ENCODE peak calls at places on chromosome 4, in four cellular contexts. V is mammary epithelial cell, O is PC-3, E is GM23338. C is an unnamed sample.

GRCh38 chr4:147139455-147140198 is 194.0 kb upstream of the TTC29 start:
- DNase-seq in V (no peak), O (no peak), E (no peak), C (no peak)

GRCh38 chr4:70902577-70903281 is 560 bp downstream of the MOB1B start:
- DNase-seq in V (no peak), O (peak; percentile 27), E (peak; percentile 57), C (no peak)

GRCh38 chr4:10013722-10014121 is 7.6 kb downstream of the SLC2A9 start:
- DNase-seq in V (peak; percentile 43), O (peak; percentile 64), E (peak; percentile 87), C (no peak)

GRCh38 chr4:120353235-120353634 is 286.6 kb upstream of the MAD2L1 start:
- DNase-seq in V (no peak), O (no peak), E (no peak), C (no peak)

GRCh38 chr4:23890369-23891063 is 669 bp upstream of the PPARGC1A start:
- DNase-seq in V (no peak), O (no peak), E (peak; percentile 19), C (no peak)

GRCh38 chr4:47218631-47219030 is 187.3 kb downstream of the GABRB1 start:
- DNase-seq in V (no peak), O (no peak), E (no peak), C (no peak)

GRCh38 chr4:48342559-48342878 is 1.2 kb downstream of the SLAIN2 start:
- DNase-seq in V (no peak), O (no peak), E (no peak), C (no peak)

GRCh38 chr4:41160010-41160789 is 54.1 kb downstream of the APBB2 start:
- DNase-seq in V (peak; percentile 97), O (peak; percentile 89), E (no peak), C (peak; percentile 87)

GRCh38 chr4:15653864-15654391 is 1.2 kb downstream of the FBXL5 start:
- DNase-seq in V (peak; percentile 66), O (peak; percentile 32), E (peak; percentile 50), C (no peak)

GRCh38 chr4:126888968-126889367 is 743.8 kb upstream of the INTU start:
- DNase-seq in V (peak; percentile 26), O (peak; percentile 20), E (no peak), C (no peak)

GRCh38 chr4:145278341-145279121 is 98.1 kb upstream of the OTUD4 start:
- DNase-seq in V (peak; percentile 12), O (peak; percentile 60), E (no peak), C (no peak)

GRCh38 chr4:26084414-26084813 is 170.4 kb downstream of the SMIM20 start:
- DNase-seq in V (no peak), O (no peak), E (peak; percentile 17), C (no peak)

GRCh38 chr4:20629180-20630115 is 70.8 kb upstream of the PACRGL start:
- DNase-seq in V (no peak), O (no peak), E (no peak), C (no peak)

GRCh38 chr4:81499840-81500239 is 28.1 kb upstream of the RASGEF1B start:
- DNase-seq in V (no peak), O (no peak), E (no peak), C (no peak)

GRCh38 chr4:7947927-7948326 is 8.3 kb upstream of the AFAP1 start:
- DNase-seq in V (no peak), O (no peak), E (no peak), C (no peak)

GRCh38 chr4:57098945-57099344 is 11.2 kb downstream of the IGFBP7 start:
- DNase-seq in V (peak; percentile 38), O (no peak), E (no peak), C (no peak)
- H3K4me1 ChIP-seq in V (peaks cover 26% of the 10 kb centered on the region), O (no peaks in the 10 kb centered on the region), E (peaks cover 21% of the 10 kb centered on the region), C (peaks cover 24% of the 10 kb centered on the region)

DNA sequence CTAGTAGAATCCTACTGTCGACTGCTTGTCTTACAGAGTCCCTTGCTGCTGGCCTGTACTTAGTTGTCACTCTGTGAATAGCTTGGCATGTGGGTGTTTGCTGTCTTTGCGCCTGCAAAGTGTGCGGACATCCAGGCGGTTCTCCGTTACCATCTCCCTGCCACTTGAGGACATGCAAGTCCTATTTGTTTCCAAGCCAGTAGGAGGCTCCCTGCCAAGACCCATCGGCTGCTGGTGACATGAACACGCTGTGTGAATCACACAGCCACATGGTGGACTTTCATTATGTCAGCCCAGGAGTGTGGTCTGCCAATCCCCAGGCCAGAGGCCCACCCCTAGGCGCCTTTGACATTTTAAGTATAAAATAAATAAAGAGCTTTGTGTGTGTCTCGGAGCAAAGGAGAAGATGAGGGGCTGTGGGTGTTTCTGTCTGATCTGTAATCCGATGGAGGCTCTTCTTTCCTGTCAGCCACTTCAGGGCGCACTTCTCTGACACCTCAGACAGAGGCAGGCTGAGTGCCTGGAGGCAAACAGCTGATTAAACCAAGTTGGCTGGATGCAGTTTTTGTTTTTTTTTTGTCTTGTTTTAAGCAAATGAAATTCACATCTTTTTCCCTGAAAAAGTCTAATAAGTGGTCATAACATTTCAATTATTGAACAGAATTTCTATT is 51.5 kb downstream of the ALPK1 start:
- DNase-seq in V (peak; percentile 76), O (peak; percentile 60), E (peak; percentile 75), C (no peak)
- H3K4me3 ChIP-seq in V (no peak overlapping the region), O (no peak overlapping the region), E (no peak overlapping the region), C (no peak overlapping the region)

DNA sequence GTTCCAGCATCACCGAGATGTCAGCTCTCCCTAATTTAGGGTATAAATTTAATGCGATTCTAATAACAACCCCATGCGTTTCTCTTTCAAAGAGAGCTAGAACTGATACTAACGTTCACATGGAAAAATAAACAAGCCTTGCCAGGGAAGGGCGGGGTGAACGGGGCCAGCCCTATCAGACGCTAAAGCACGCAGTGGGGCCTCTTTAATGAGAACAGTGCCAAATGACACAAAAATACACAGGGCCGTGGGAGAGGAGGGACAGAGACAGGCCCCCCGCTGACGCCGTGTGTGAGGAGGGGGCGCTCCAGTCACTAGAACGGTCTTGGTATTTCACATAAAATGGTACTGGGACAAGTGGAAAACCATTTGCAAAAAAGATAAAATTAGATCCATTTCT is 21.3 kb upstream of the ADRA2C start:
- DNase-seq in V (no peak), O (no peak), E (no peak), C (no peak)
- TF ChIP-seq EZH2 in V (no peak), O (no peak), E (no peak), C (no peak)

GRCh38 chr4:108033348-108033747 is 43.7 kb downstream of the HADH start:
- DNase-seq in V (no peak), O (no peak), E (no peak), C (no peak)

GRCh38 chr4:108030332-108030731 is 40.6 kb downstream of the HADH start:
- DNase-seq in V (peak; percentile 63), O (peak; percentile 39), E (peak; percentile 68), C (peak; percentile 7)

GRCh38 chr4:108029731-108030130 is 40.0 kb downstream of the HADH start:
- DNase-seq in V (peak; percentile 19), O (peak; percentile 9), E (no peak), C (no peak)

GRCh38 chr4:108029321-108029720 is 39.6 kb downstream of the HADH start:
- DNase-seq in V (no peak), O (no peak), E (no peak), C (no peak)

GRCh38 chr4:108031427-108032083 is 41.9 kb downstream of the HADH start:
- DNase-seq in V (peak; percentile 48), O (peak; percentile 7), E (peak; percentile 27), C (no peak)
- H3K4me1 ChIP-seq in V (no peaks in the 10 kb centered on the region), O (no peaks in the 10 kb centered on the region), E (no peaks in the 10 kb centered on the region), C (no peaks in the 10 kb centered on the region)

C was measured in keratinocyte.